ENCODE peak calls at places on chromosomes 3 and 15, in four cellular contexts. Y is psoas muscle; T is CD4-positive, alpha-beta memory T cell; W is tibial nerve. F is an unnamed sample.

GRCh38 chr3:117734431-117734830 is 1024.9 kb downstream of the TUSC7 start:
- DNase-seq in W (no peak), Y (no peak), T (no peak), F (no peak)

GRCh38 chr3:113746069-113746954 is at the start of gene NAA50:
- DNase-seq in W (peak; percentile 93), T (peak; percentile 94), Y (peak; percentile 97), F (peak; percentile 86)

GRCh38 chr3:30751610-30752299 is 142.7 kb downstream of the GADL1 start:
- DNase-seq in W (peak; percentile 31), Y (peak; percentile 52), T (peak; percentile 33), F (no peak)

GRCh38 chr3:59006791-59007517 is 42.9 kb downstream of the CFAP20DC start:
- DNase-seq in W (no peak), Y (peak; percentile 56), T (no peak), F (no peak)

GRCh38 chr15:80587816-80588456 is 107.2 kb upstream of the ABHD17C start:
- DNase-seq in Y (no peak), T (no peak), W (no peak), F (no peak)

GRCh38 chr15:51083641-51084040 is 11.1 kb downstream of the TNFAIP8L3 start:
- DNase-seq in Y (no peak), W (no peak), T (no peak), F (no peak)

GRCh38 chr3:55935241-55935640 is 448.1 kb upstream of the WNT5A start:
- DNase-seq in W (no peak), Y (no peak), T (no peak), F (no peak)

GRCh38 chr15:31501536-31502157 is 175.0 kb downstream of the KLF13 start:
- DNase-seq in T (no peak), W (no peak), Y (no peak), F (no peak)

GRCh38 chr3:179971280-179971679 is 65.5 kb downstream of the PEX5L start:
- DNase-seq in T (no peak), W (no peak), Y (no peak), F (no peak)

GRCh38 chr15:45892182-45892581 is 257.4 kb downstream of the SQOR start:
- DNase-seq in W (no peak), Y (no peak), T (no peak), F (no peak)

GRCh38 chr3:138359137-138359536 is 10.8 kb downstream of the MRAS start:
- DNase-seq in Y (no peak), T (no peak), W (no peak), F (no peak)

GRCh38 chr3:197802505-197803459 is 11.7 kb downstream of the LRCH3 start:
- DNase-seq in T (no peak), Y (no peak), W (no peak), F (no peak)

GRCh38 chr15:72751751-72752455 is 31.7 kb downstream of the ADPGK start:
- DNase-seq in W (peak; percentile 13), Y (no peak), T (no peak), F (no peak)

GRCh38 chr3:193801094-193801493 is 208.1 kb downstream of the OPA1 start:
- DNase-seq in Y (no peak), W (no peak), T (no peak), F (no peak)

GRCh38 chr15:29674661-29675533 is 147.4 kb downstream of the TJP1 start:
- DNase-seq in W (no peak), T (no peak), Y (no peak), F (peak; percentile 67)

GRCh38 chr3:152100491-152101086 is 168.1 kb upstream of the MBNL1 start:
- DNase-seq in T (no peak), Y (no peak), W (no peak), F (no peak)

GRCh38 chr3:525415-525814 is 328.9 kb downstream of the CHL1 start:
- DNase-seq in Y (no peak), W (no peak), T (no peak), F (no peak)

GRCh38 chr3:71127463-71128243 is 455.9 kb downstream of the FOXP1 start:
- DNase-seq in T (peak; percentile 52), W (no peak), Y (no peak), F (no peak)

GRCh38 chr15:64610257-64610919 is 150.0 kb downstream of the ZNF609 start:
- DNase-seq in T (no peak), W (no peak), Y (no peak), F (no peak)

GRCh38 chr3:105647047-105647446 is 221.8 kb downstream of the CBLB start:
- DNase-seq in T (no peak), Y (no peak), W (no peak), F (no peak)

GRCh38 chr3:195153121-195153520 is 117.8 kb downstream of the XXYLT1 start:
- DNase-seq in W (no peak), T (no peak), Y (no peak), F (no peak)

GRCh38 chr3:66762888-66763287 is 235.2 kb upstream of the KBTBD8 start:
- DNase-seq in W (no peak), T (no peak), Y (no peak), F (no peak)

GRCh38 chr3:41434781-41435180 is 235.5 kb downstream of the CTNNB1 start:
- DNase-seq in T (no peak), W (no peak), Y (no peak), F (no peak)

GRCh38 chr3:51471775-51472652 is 27.8 kb downstream of the DCAF1 start:
- DNase-seq in T (no peak), Y (no peak), W (no peak), F (no peak)

DNA sequence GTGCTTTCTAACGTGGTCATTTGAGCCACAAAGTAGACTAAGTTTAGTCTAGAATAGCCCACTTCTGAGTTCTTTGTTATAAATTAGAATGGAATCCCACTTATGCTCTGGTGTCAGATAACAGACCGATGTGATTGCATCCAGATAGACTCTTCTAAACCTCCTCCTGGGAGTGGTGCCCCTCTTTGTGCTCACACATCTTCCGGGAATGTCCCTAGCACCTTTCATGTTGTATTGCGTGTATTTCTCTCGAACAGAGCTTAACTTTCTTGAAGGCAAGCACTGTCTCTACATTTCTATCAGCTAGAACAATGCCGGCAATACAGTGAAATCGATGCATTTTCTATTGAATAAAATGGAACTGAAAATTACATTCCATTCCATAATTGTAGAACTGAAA is 23.0 kb downstream of the CP start:
- DNase-seq in T (no peak), W (no peak), Y (no peak), F (peak; percentile 78)
- H3K4me3 ChIP-seq in T (no peak overlapping the region), W (no peak overlapping the region), Y (no peak overlapping the region), F (no peak overlapping the region)

DNA sequence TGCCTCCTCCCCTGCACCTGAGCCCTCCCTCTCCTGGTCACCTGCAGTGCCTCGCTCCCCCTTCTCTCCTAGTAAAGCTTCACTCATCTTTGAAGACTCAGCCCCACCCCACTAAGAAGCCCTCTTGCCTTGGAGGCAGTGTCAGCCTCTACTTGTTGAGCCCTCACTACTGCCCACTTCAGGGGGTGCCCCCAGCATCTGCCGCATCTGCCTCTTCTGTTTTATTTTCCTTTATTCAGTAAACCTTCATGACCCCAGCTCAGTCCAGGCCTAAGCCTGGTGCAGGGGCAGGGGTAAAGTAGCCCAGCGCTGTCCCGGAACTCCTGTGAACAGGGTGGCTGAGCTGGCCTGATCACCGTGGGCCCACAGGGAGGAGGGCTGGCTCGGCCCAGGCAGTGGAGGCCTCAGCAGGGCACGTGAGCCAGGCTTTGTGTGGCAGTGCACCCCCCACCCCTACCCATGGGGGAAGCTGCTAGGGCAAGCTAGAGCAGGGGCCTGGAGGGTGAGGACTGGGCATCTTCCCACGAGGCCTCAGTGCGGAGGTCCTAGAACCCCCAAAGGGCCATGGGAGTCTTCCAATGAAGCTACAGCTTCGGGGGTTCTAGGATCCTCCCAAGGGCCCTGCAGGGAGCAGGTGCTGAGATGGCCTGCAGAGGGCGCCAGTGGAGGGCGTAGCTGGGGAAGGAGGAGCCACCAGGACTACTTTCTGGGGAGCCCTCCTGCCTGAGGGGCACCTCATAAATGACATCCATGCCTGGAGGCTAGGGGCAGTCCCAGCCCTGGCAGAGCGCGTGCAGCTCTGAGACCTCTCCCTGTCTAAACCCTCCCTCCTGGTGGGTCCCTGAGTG is 36.1 kb downstream of the TSPAN3 start:
- DNase-seq in W (no peak), T (no peak), Y (peak; percentile 73), F (no peak)
- H3K27ac ChIP-seq in W (no peak overlapping the region), T (no peak overlapping the region), Y (no peak overlapping the region), F (no peak overlapping the region)

DNA sequence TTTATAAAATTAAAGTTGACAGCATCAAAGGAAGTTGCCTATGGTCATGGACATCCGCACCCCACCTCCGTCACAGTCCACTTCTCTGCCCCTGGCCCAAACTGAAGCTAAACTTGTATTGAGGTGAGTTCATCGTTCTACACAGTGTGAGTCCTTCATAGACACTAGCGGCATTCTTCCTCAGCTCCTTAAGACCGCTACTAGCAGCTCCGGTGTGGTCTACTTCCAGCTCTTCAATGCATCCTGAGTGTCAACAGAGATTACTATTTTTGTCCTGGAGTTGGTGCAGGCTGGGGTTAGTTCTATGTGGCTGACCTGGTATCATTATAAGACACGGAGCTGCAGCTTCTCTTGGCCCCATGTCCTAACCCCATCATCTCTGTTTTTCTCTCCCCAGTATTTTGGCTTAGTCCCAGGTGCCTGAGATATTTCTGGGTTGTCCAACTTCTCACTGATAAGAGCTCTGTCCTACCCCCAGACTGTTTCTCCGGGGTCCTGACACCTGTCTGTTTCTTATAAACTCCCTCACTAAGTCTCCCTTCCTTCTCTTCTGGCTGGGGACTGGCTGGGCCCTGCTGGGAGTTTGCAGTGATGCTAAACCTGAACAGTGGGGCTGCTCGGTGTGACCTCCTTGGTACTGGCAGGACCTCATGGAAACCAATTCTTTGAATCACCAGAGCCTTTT is 169.2 kb upstream of the ATP10A start:
- DNase-seq in T (no peak), W (no peak), Y (no peak), F (no peak)
- H3K36me3 ChIP-seq in T (no peaks in the 10 kb centered on the region), W (no peaks in the 10 kb centered on the region), Y (no peaks in the 10 kb centered on the region), F (no peaks in the 10 kb centered on the region)

DNA sequence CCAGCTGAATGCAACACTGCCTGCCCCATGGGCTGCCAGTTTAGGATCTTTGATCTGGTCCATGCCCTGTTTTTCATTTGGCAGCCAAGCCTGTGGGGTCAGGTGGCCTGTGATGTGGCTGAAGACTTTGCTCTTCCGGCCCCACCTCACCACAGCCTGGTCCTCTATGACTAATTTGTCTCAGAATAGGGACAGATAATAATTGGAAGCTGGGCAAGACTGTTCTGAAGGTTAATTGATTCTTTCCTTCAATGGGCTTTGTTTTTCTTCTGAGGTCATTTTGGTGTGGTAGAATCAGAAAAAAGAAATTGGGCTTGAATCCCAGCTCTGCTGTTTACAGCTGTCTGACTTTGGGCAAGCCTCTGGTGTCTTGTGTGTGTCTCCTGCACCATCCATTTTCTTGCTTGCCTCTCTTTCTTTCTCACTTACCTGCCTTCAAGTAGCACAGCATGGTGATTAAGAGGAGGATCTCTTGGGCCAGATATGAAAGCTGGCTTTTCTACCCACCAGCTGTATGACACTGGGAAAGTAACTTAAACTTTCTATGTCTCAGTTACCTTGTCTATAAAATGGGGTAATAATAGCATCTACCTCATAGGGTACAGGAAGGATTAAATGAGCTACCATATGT is 24.2 kb downstream of the ABHD2 start:
- DNase-seq in T (no peak), W (no peak), Y (peak; percentile 67), F (no peak)
- H3K4me3 ChIP-seq in T (no peak overlapping the region), W (no peak overlapping the region), Y (no peak overlapping the region), F (no peak overlapping the region)

DNA sequence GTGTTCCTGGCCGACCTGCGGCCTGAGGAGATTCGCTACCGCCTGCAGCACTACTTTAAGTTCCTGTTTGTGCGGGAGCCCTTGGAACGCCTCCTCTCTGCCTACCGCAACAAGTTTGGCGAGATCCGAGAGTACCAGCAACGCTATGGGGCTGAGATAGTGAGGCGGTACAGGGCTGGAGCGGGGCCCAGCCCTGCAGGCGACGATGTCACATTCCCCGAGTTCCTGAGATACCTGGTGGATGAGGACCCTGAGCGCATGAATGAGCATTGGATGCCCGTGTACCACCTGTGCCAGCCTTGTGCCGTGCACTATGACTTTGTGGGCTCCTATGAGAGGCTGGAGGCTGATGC is 970 bp downstream of the CHST14 start:
- DNase-seq in T (peak; percentile 27), Y (no peak), W (no peak), F (no peak)
- H3K27ac ChIP-seq in T (peak overlapping the region; percentile 70), Y (peak overlapping the region; percentile 78), W (peak overlapping the region; percentile 93), F (no peak overlapping the region)

F was measured in iPS DF 6.9.